ENCODE peak calls at places on chromosome 18, in seven cellular contexts. One of them, this sample, is unnamed. For H3K4me1, the result is how much of the 10 kb centered on the place peaks cover.

GRCh38 chr18:53441761-53442414 is 782.6 kb downstream of the MBD2 start:
- DNase-seq in OCI-LY7: no peak
- DNase-seq in IMR-90: no peak
- DNase-seq in neural progenitor cell: no peak
- DNase-seq in mesenchymal stem cell: no peak
- DNase-seq in GM12878: no peak
- DNase-seq in HCT116: no peak
- DNase-seq in this sample: no peak

GRCh38 chr18:48834421-48835011 is 116.2 kb downstream of the SMAD7 start:
- DNase-seq in OCI-LY7: peak
- DNase-seq in neural progenitor cell: no peak
- DNase-seq in mesenchymal stem cell: peak
- DNase-seq in IMR-90: peak
- DNase-seq in GM12878: peak
- DNase-seq in HCT116: peak
- DNase-seq in this sample: peak

GRCh38 chr18:5542393-5543035 is 1.3 kb downstream of the EPB41L3 start:
- DNase-seq in IMR-90: peak
- DNase-seq in mesenchymal stem cell: no peak
- DNase-seq in OCI-LY7: no peak
- DNase-seq in HCT116: no peak
- DNase-seq in neural progenitor cell: peak
- DNase-seq in GM12878: no peak
- DNase-seq in this sample: peak

GRCh38 chr18:48452863-48453323 is 43.7 kb upstream of the ZBTB7C start:
- DNase-seq in mesenchymal stem cell: no peak
- DNase-seq in neural progenitor cell: peak
- DNase-seq in IMR-90: peak
- DNase-seq in GM12878: no peak
- DNase-seq in HCT116: no peak
- DNase-seq in OCI-LY7: no peak
- DNase-seq in this sample: peak

GRCh38 chr18:11104307-11104706 is 45.1 kb downstream of the PIEZO2 start:
- DNase-seq in OCI-LY7: no peak
- DNase-seq in IMR-90: no peak
- DNase-seq in neural progenitor cell: no peak
- DNase-seq in GM12878: no peak
- DNase-seq in mesenchymal stem cell: no peak
- DNase-seq in HCT116: no peak
- DNase-seq in this sample: no peak

GRCh38 chr18:57743008-57743407 is 60.1 kb downstream of the ATP8B1 start:
- DNase-seq in IMR-90: peak
- DNase-seq in mesenchymal stem cell: no peak
- DNase-seq in OCI-LY7: no peak
- DNase-seq in neural progenitor cell: no peak
- DNase-seq in GM12878: no peak
- DNase-seq in HCT116: no peak
- DNase-seq in this sample: peak

GRCh38 chr18:52439457-52439856 is 99.5 kb downstream of the DCC start:
- DNase-seq in IMR-90: no peak
- DNase-seq in GM12878: no peak
- DNase-seq in mesenchymal stem cell: no peak
- DNase-seq in HCT116: no peak
- DNase-seq in neural progenitor cell: no peak
- DNase-seq in OCI-LY7: no peak
- DNase-seq in this sample: no peak

GRCh38 chr18:70288851-70289328 is at the start of gene SOCS6:
- DNase-seq in OCI-LY7: no peak
- DNase-seq in neural progenitor cell: peak
- DNase-seq in mesenchymal stem cell: peak
- DNase-seq in HCT116: no peak
- DNase-seq in IMR-90: peak
- DNase-seq in GM12878: no peak
- DNase-seq in this sample: peak

GRCh38 chr18:54923339-54923956 is 35.8 kb downstream of the CCDC68 start:
- DNase-seq in GM12878: no peak
- DNase-seq in HCT116: no peak
- DNase-seq in mesenchymal stem cell: peak
- DNase-seq in neural progenitor cell: no peak
- DNase-seq in OCI-LY7: no peak
- DNase-seq in IMR-90: no peak
- DNase-seq in this sample: no peak

GRCh38 chr18:67513285-67513684 is 3.2 kb downstream of the DSEL start:
- DNase-seq in OCI-LY7: no peak
- DNase-seq in HCT116: no peak
- DNase-seq in neural progenitor cell: peak
- DNase-seq in GM12878: no peak
- DNase-seq in IMR-90: no peak
- DNase-seq in mesenchymal stem cell: no peak
- DNase-seq in this sample: no peak

GRCh38 chr18:28281400-28281799 is 104.5 kb upstream of the CDH2 start:
- DNase-seq in OCI-LY7: no peak
- DNase-seq in GM12878: no peak
- DNase-seq in neural progenitor cell: no peak
- DNase-seq in IMR-90: no peak
- DNase-seq in mesenchymal stem cell: peak
- DNase-seq in HCT116: no peak
- DNase-seq in this sample: peak

GRCh38 chr18:10409041-10409440 is 45.4 kb upstream of the APCDD1 start:
- DNase-seq in neural progenitor cell: no peak
- DNase-seq in mesenchymal stem cell: no peak
- DNase-seq in OCI-LY7: no peak
- DNase-seq in HCT116: no peak
- DNase-seq in IMR-90: no peak
- DNase-seq in GM12878: no peak
- DNase-seq in this sample: no peak

GRCh38 chr18:7982216-7982615 is 415.1 kb downstream of the PTPRM start:
- DNase-seq in IMR-90: peak
- DNase-seq in mesenchymal stem cell: no peak
- DNase-seq in HCT116: no peak
- DNase-seq in GM12878: no peak
- DNase-seq in OCI-LY7: no peak
- DNase-seq in neural progenitor cell: no peak
- DNase-seq in this sample: no peak

GRCh38 chr18:45050712-45051639 is 370.3 kb downstream of the SETBP1 start:
- DNase-seq in GM12878: no peak
- DNase-seq in IMR-90: peak
- DNase-seq in OCI-LY7: no peak
- DNase-seq in neural progenitor cell: no peak
- DNase-seq in mesenchymal stem cell: peak
- DNase-seq in HCT116: no peak
- DNase-seq in this sample: peak

GRCh38 chr18:24987271-24987932 is 364.6 kb downstream of the ZNF521 start:
- DNase-seq in neural progenitor cell: peak
- DNase-seq in GM12878: no peak
- DNase-seq in HCT116: no peak
- DNase-seq in mesenchymal stem cell: peak
- DNase-seq in OCI-LY7: no peak
- DNase-seq in IMR-90: peak
- DNase-seq in this sample: peak

GRCh38 chr18:35753306-35753910 is 171.9 kb downstream of the GALNT1 start:
- DNase-seq in GM12878: no peak
- DNase-seq in IMR-90: no peak
- DNase-seq in neural progenitor cell: no peak
- DNase-seq in mesenchymal stem cell: no peak
- DNase-seq in OCI-LY7: no peak
- DNase-seq in HCT116: no peak
- DNase-seq in this sample: peak

GRCh38 chr18:35347991-35348390 is 3.8 kb upstream of the ZNF24 start:
- DNase-seq in IMR-90: no peak
- DNase-seq in HCT116: no peak
- DNase-seq in neural progenitor cell: no peak
- DNase-seq in mesenchymal stem cell: no peak
- DNase-seq in OCI-LY7: no peak
- DNase-seq in GM12878: no peak
- DNase-seq in this sample: no peak

GRCh38 chr18:59180150-59180845 is 39.7 kb upstream of the GRP start:
- DNase-seq in mesenchymal stem cell: no peak
- DNase-seq in GM12878: no peak
- DNase-seq in IMR-90: peak
- DNase-seq in neural progenitor cell: no peak
- DNase-seq in HCT116: no peak
- DNase-seq in OCI-LY7: no peak
- DNase-seq in this sample: peak
- H2AFZ ChIP-seq in mesenchymal stem cell: no peak
- H2AFZ ChIP-seq in GM12878: no peak
- H2AFZ ChIP-seq in IMR-90: no peak
- H2AFZ ChIP-seq in neural progenitor cell: no peak
- H2AFZ ChIP-seq in HCT116: no peak
- H2AFZ ChIP-seq in OCI-LY7: no peak
- H2AFZ ChIP-seq in this sample: no peak

GRCh38 chr18:65298422-65298821 is 452.4 kb upstream of the CDH7 start:
- DNase-seq in GM12878: no peak
- DNase-seq in OCI-LY7: no peak
- DNase-seq in IMR-90: no peak
- DNase-seq in mesenchymal stem cell: no peak
- DNase-seq in neural progenitor cell: no peak
- DNase-seq in HCT116: no peak
- DNase-seq in this sample: no peak
- H3K4me1 ChIP-seq in GM12878: under half
- H3K4me1 ChIP-seq in OCI-LY7: under half
- H3K4me1 ChIP-seq in IMR-90: under half
- H3K4me1 ChIP-seq in mesenchymal stem cell: under half
- H3K4me1 ChIP-seq in neural progenitor cell: under half
- H3K4me1 ChIP-seq in HCT116: under half
- H3K4me1 ChIP-seq in this sample: under half

GRCh38 chr18:12236934-12237832 is 17.0 kb upstream of the CIDEA start:
- DNase-seq in IMR-90: peak
- DNase-seq in HCT116: peak
- DNase-seq in mesenchymal stem cell: peak
- DNase-seq in GM12878: no peak
- DNase-seq in OCI-LY7: peak
- DNase-seq in neural progenitor cell: peak
- DNase-seq in this sample: peak
- H2AFZ ChIP-seq in IMR-90: peak
- H2AFZ ChIP-seq in HCT116: peak
- H2AFZ ChIP-seq in mesenchymal stem cell: no peak
- H2AFZ ChIP-seq in GM12878: peak
- H2AFZ ChIP-seq in OCI-LY7: no peak
- H2AFZ ChIP-seq in neural progenitor cell: peak
- H2AFZ ChIP-seq in this sample: no peak

GRCh38 chr18:58858591-58859468 is 5.8 kb upstream of the ZNF532 start:
- DNase-seq in neural progenitor cell: no peak
- DNase-seq in GM12878: no peak
- DNase-seq in IMR-90: no peak
- DNase-seq in mesenchymal stem cell: no peak
- DNase-seq in OCI-LY7: no peak
- DNase-seq in HCT116: no peak
- DNase-seq in this sample: peak
- H3K4me1 ChIP-seq in neural progenitor cell: under half
- H3K4me1 ChIP-seq in GM12878: under half
- H3K4me1 ChIP-seq in IMR-90: under half
- H3K4me1 ChIP-seq in mesenchymal stem cell: under half
- H3K4me1 ChIP-seq in OCI-LY7: under half
- H3K4me1 ChIP-seq in HCT116: under half
- H3K4me1 ChIP-seq in this sample: half or more

GRCh38 chr18:3230401-3231334 is 10.9 kb upstream of the MYOM1 start:
- DNase-seq in neural progenitor cell: no peak
- DNase-seq in HCT116: no peak
- DNase-seq in IMR-90: peak
- DNase-seq in OCI-LY7: no peak
- DNase-seq in mesenchymal stem cell: peak
- DNase-seq in GM12878: no peak
- DNase-seq in this sample: no peak
- H2AFZ ChIP-seq in neural progenitor cell: peak
- H2AFZ ChIP-seq in HCT116: no peak
- H2AFZ ChIP-seq in IMR-90: no peak
- H2AFZ ChIP-seq in OCI-LY7: no peak
- H2AFZ ChIP-seq in mesenchymal stem cell: no peak
- H2AFZ ChIP-seq in GM12878: no peak
- H2AFZ ChIP-seq in this sample: no peak

GRCh38 chr18:23727707-23728493 is 38.6 kb downstream of the LAMA3 start:
- DNase-seq in OCI-LY7: no peak
- DNase-seq in HCT116: no peak
- DNase-seq in GM12878: no peak
- DNase-seq in IMR-90: no peak
- DNase-seq in mesenchymal stem cell: no peak
- DNase-seq in neural progenitor cell: no peak
- DNase-seq in this sample: no peak
- H3K4me1 ChIP-seq in OCI-LY7: under half
- H3K4me1 ChIP-seq in HCT116: under half
- H3K4me1 ChIP-seq in GM12878: under half
- H3K4me1 ChIP-seq in IMR-90: under half
- H3K4me1 ChIP-seq in mesenchymal stem cell: under half
- H3K4me1 ChIP-seq in neural progenitor cell: under half
- H3K4me1 ChIP-seq in this sample: under half

DNA sequence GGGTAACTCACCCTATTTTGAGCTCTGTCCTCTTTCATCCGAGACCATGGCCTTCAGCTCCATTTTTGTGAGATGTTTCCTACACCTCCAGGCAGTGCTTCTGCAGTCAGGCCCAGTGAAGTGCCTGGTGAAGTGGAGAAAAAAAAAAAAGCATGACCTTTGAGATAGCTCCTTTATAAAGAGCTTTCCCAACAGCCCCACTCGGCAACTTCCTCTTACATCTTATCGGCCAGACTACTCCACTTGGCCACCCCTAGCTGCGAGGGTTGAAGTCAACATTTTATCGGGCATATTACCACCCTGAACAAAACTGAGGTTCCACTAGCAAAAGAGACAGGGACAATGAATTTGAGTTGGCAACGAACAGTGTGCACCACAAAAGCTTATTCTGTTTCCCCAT is 124.8 kb upstream of the RNF152 start:
- DNase-seq in HCT116: no peak
- DNase-seq in OCI-LY7: no peak
- DNase-seq in mesenchymal stem cell: no peak
- DNase-seq in GM12878: no peak
- DNase-seq in IMR-90: no peak
- DNase-seq in neural progenitor cell: no peak
- DNase-seq in this sample: no peak
- H2AFZ ChIP-seq in HCT116: no peak
- H2AFZ ChIP-seq in OCI-LY7: no peak
- H2AFZ ChIP-seq in mesenchymal stem cell: no peak
- H2AFZ ChIP-seq in GM12878: no peak
- H2AFZ ChIP-seq in IMR-90: peak
- H2AFZ ChIP-seq in neural progenitor cell: no peak
- H2AFZ ChIP-seq in this sample: peak

DNA sequence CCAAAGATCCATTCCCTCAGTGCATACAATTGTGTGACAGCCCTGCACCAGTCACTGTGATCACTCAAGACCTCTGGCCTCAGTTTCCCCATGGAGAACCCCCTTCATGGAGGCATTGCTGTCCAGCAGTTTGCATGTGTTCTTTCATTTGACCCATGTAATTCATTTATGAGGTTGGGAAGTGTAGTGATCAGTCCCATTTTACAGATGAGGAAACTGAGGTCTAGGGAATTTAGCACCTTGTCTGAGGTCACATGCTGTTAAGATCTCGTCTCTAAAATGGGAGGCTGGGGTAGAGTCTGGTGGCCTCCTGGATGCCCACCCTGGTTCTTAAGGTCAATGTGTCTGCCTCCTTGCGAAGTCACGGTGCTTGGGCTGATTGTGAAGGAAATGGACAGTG is 19.1 kb downstream of the LDLRAD4 start:
- DNase-seq in IMR-90: no peak
- DNase-seq in OCI-LY7: no peak
- DNase-seq in HCT116: no peak
- DNase-seq in GM12878: no peak
- DNase-seq in neural progenitor cell: no peak
- DNase-seq in mesenchymal stem cell: no peak
- DNase-seq in this sample: no peak
- H3K4me1 ChIP-seq in IMR-90: under half
- H3K4me1 ChIP-seq in OCI-LY7: under half
- H3K4me1 ChIP-seq in HCT116: under half
- H3K4me1 ChIP-seq in GM12878: under half
- H3K4me1 ChIP-seq in neural progenitor cell: under half
- H3K4me1 ChIP-seq in mesenchymal stem cell: under half
- H3K4me1 ChIP-seq in this sample: under half

GRCh38 chr18:51397347-51397962 is 200.0 kb upstream of the MEX3C start:
- DNase-seq in GM12878: no peak
- DNase-seq in HCT116: no peak
- DNase-seq in OCI-LY7: no peak
- DNase-seq in IMR-90: no peak
- DNase-seq in neural progenitor cell: no peak
- DNase-seq in mesenchymal stem cell: no peak
- DNase-seq in this sample: no peak
- H2AFZ ChIP-seq in GM12878: no peak
- H2AFZ ChIP-seq in HCT116: no peak
- H2AFZ ChIP-seq in OCI-LY7: no peak
- H2AFZ ChIP-seq in IMR-90: no peak
- H2AFZ ChIP-seq in neural progenitor cell: no peak
- H2AFZ ChIP-seq in mesenchymal stem cell: no peak
- H2AFZ ChIP-seq in this sample: no peak